ENCODE peak calls at places on chromosomes 3 and 15, in five cellular contexts. R is K562; J is activated CD4-positive, CD25-positive, alpha-beta regulatory T cell; W is CD4-positive, alpha-beta memory T cell; V is frontal cortex. A is an unnamed sample.

GRCh38 chr3:50405249-50405648 is 45.9 kb upstream of the TMEM115 start:
- DNase-seq in R (peak), J (no peak), W (no peak), V (no peak), A (peak)

GRCh38 chr3:81580399-81580798 is 181.0 kb downstream of the GBE1 start:
- DNase-seq in R (no peak), J (no peak), W (no peak), V (no peak), A (peak)

GRCh38 chr3:98630416-98630815 is 37.0 kb upstream of the CPOX start:
- DNase-seq in R (no peak), J (no peak), W (no peak), V (no peak), A (no peak)

GRCh38 chr3:108302570-108302969 is 6.2 kb downstream of the HHLA2 start:
- DNase-seq in R (no peak), J (no peak), W (no peak), V (no peak), A (no peak)

GRCh38 chr15:85689729-85690128 is 105.0 kb downstream of the KLHL25 start:
- DNase-seq in R (no peak), J (no peak), W (peak), V (no peak), A (peak)

GRCh38 chr3:5298453-5298852 is 110.9 kb downstream of the EDEM1 start:
- DNase-seq in R (no peak), J (no peak), W (no peak), V (no peak), A (no peak)

GRCh38 chr3:54888873-54889272 is 39.0 kb downstream of the LRTM1 start:
- DNase-seq in R (no peak), J (no peak), W (no peak), V (no peak), A (no peak)

GRCh38 chr15:79166311-79166955 is 75.9 kb upstream of the RASGRF1 start:
- DNase-seq in R (no peak), J (no peak), W (no peak), V (no peak), A (no peak)

GRCh38 chr3:66885326-66886000 is 112.6 kb upstream of the KBTBD8 start:
- DNase-seq in R (no peak), J (no peak), W (no peak), V (no peak), A (peak)

GRCh38 chr3:88203537-88204143 is 53.9 kb downstream of the C3orf38 start:
- DNase-seq in R (peak), J (no peak), W (peak), V (peak), A (peak)

GRCh38 chr3:66115858-66116654 is 77.3 kb upstream of the MAGI1 start:
- DNase-seq in R (no peak), J (no peak), W (no peak), V (no peak), A (peak)

GRCh38 chr3:135989247-135989646 is 23.7 kb downstream of the PPP2R3A start:
- DNase-seq in R (no peak), J (no peak), W (no peak), V (no peak), A (no peak)

GRCh38 chr15:57509965-57510364 is 81.7 kb upstream of the MYZAP start:
- DNase-seq in R (no peak), J (no peak), W (no peak), V (no peak), A (peak)

GRCh38 chr3:129984124-129984523 is 9.6 kb downstream of the TRH start:
- DNase-seq in R (no peak), J (no peak), W (no peak), V (no peak), A (peak)

GRCh38 chr15:57090460-57090859 is 172.0 kb downstream of the TCF12 start:
- DNase-seq in R (peak), J (no peak), W (no peak), V (no peak), A (peak)

GRCh38 chr15:34693053-34693744 is 61.6 kb downstream of the GJD2 start:
- DNase-seq in R (no peak), J (no peak), W (no peak), V (no peak), A (no peak)

GRCh38 chr15:78604420-78604819 is 16.4 kb downstream of the CHRNA3 start:
- DNase-seq in R (no peak), J (no peak), W (no peak), V (no peak), A (no peak)

GRCh38 chr3:67171841-67172240 is 173.7 kb downstream of the KBTBD8 start:
- DNase-seq in R (no peak), J (no peak), W (no peak), V (no peak), A (no peak)

GRCh38 chr3:126693921-126694320 is 10.1 kb upstream of the CHCHD6 start:
- DNase-seq in R (no peak), J (no peak), W (no peak), V (no peak), A (no peak)

GRCh38 chr3:134228461-134228860 is 22.2 kb downstream of the RYK start:
- DNase-seq in R (no peak), J (no peak), W (no peak), V (no peak), A (no peak)

GRCh38 chr3:114223146-114223545 is 14.2 kb downstream of the ZNF80 start:
- DNase-seq in R (no peak), J (no peak), W (peak), V (no peak), A (no peak)

GRCh38 chr3:152109038-152109437 is 159.7 kb upstream of the MBNL1 start:
- DNase-seq in R (peak), J (no peak), W (no peak), V (no peak), A (no peak)

A was measured in cardiac muscle cell.